ENCODE peak calls at places on chromosomes 5 and 9, in ten cellular contexts. O, J, Y, X, L, E, B, Z, I and F are unnamed samples.

GRCh38 chr9:16543225-16543624 is 327.2 kb downstream of the BNC2 start:
- DNase-seq in E (no peak), Y (no peak), X (no peak), Z (no peak), L (no peak), O (no peak), B (no peak), I (no peak), J (no peak), F (no peak)

GRCh38 chr5:134438268-134438622 is 26.6 kb upstream of the CDKN2AIPNL start:
- DNase-seq in Z (no peak), E (no peak), L (peak), I (no peak), O (peak), B (peak), Y (no peak), J (no peak), X (peak), F (no peak)

GRCh38 chr5:78811121-78811832 is 162.7 kb upstream of the LHFPL2 start:
- DNase-seq in L (no peak), Z (no peak), B (no peak), O (no peak), J (no peak), X (no peak), I (no peak), Y (no peak), E (no peak), F (no peak)

GRCh38 chr9:98280162-98280561 is 24.7 kb upstream of the TBC1D2 start:
- DNase-seq in B (no peak), Z (no peak), E (no peak), O (no peak), Y (no peak), J (no peak), X (no peak), I (no peak), L (no peak), F (no peak)

GRCh38 chr5:113337515-113338140 is 97.2 kb downstream of the TSSK1B start:
- DNase-seq in Z (no peak), X (no peak), Y (no peak), I (no peak), L (no peak), J (no peak), E (no peak), B (no peak), O (no peak), F (no peak)

GRCh38 chr9:121445986-121446385 is 53.7 kb downstream of the GGTA1 start:
- DNase-seq in X (no peak), L (no peak), J (no peak), B (no peak), Z (no peak), I (no peak), O (no peak), E (no peak), Y (no peak), F (no peak)

GRCh38 chr9:133994359-133995011 is 2.4 kb upstream of the VAV2 start:
- DNase-seq in Z (peak), O (no peak), I (peak), Y (peak), J (peak), X (no peak), B (no peak), E (peak), L (peak), F (peak)

GRCh38 chr5:148979104-148979723 is 83.6 kb downstream of the SH3TC2 start:
- DNase-seq in L (no peak), E (no peak), X (no peak), B (no peak), Y (no peak), Z (no peak), I (no peak), J (no peak), O (no peak), F (no peak)

GRCh38 chr9:4574657-4575243 is 84.5 kb downstream of the SLC1A1 start:
- DNase-seq in I (no peak), X (no peak), E (no peak), L (no peak), Y (no peak), Z (no peak), O (no peak), B (no peak), J (no peak), F (no peak)

GRCh38 chr5:123937230-123937629 is 425.3 kb downstream of the CSNK1G3 start:
- DNase-seq in J (no peak), X (no peak), B (peak), I (no peak), L (peak), Z (no peak), O (peak), Y (peak), E (no peak), F (no peak)

GRCh38 chr5:57745029-57745428 is 262.4 kb upstream of the ACTBL2 start:
- DNase-seq in Y (no peak), O (no peak), J (no peak), Z (no peak), L (no peak), B (no peak), X (no peak), E (no peak), I (no peak), F (no peak)

GRCh38 chr9:9469271-9469670 is 1143.5 kb downstream of the PTPRD start:
- DNase-seq in Y (no peak), E (no peak), O (no peak), B (no peak), L (no peak), J (no peak), I (no peak), Z (no peak), X (no peak), F (no peak)

GRCh38 chr9:115212832-115213231 is 94.9 kb upstream of the TNC start:
- DNase-seq in L (no peak), E (no peak), O (no peak), I (no peak), B (no peak), Z (no peak), Y (no peak), X (no peak), J (no peak), F (no peak)

GRCh38 chr5:173581408-173582197 is 34.8 kb downstream of the BOD1 start:
- DNase-seq in E (no peak), I (no peak), Y (no peak), O (no peak), X (no peak), B (no peak), L (peak), J (no peak), Z (no peak), F (peak)

GRCh38 chr5:140025736-140026135 is 17.4 kb downstream of the NRG2 start:
- DNase-seq in O (no peak), B (no peak), L (no peak), J (no peak), Z (no peak), I (no peak), X (no peak), E (no peak), Y (no peak), F (no peak)

GRCh38 chr5:110517396-110517795 is 209.1 kb downstream of the TMEM232 start:
- DNase-seq in E (no peak), O (no peak), J (no peak), X (no peak), Y (no peak), L (no peak), Z (no peak), B (no peak), I (no peak), F (no peak)

GRCh38 chr9:23088932-23089364 is 642.3 kb downstream of the DMRTA1 start:
- DNase-seq in E (no peak), B (no peak), L (no peak), J (no peak), I (no peak), O (no peak), Y (no peak), X (no peak), Z (no peak), F (no peak)

GRCh38 chr9:114803886-114804285 is 2.0 kb downstream of the TNFSF15 start:
- DNase-seq in Y (no peak), Z (no peak), X (no peak), L (peak), I (no peak), B (no peak), E (no peak), O (no peak), J (no peak), F (no peak)

GRCh38 chr5:36242534-36243144 is 914 bp upstream of the NADK2 start:
- DNase-seq in Z (no peak), L (no peak), E (no peak), J (no peak), O (no peak), B (no peak), Y (no peak), X (no peak), I (peak), F (no peak)

GRCh38 chr9:76415731-76416130 is 21.5 kb upstream of the RFK start:
- DNase-seq in E (no peak), Y (peak), I (no peak), X (no peak), L (peak), O (peak), B (no peak), Z (no peak), J (no peak), F (no peak)

GRCh38 chr9:128587453-128587852 is 35.1 kb downstream of the SPTAN1 start:
- DNase-seq in X (no peak), I (no peak), Z (no peak), J (no peak), E (no peak), Y (no peak), B (no peak), O (no peak), L (no peak), F (no peak)

GRCh38 chr5:135004376-135004775 is 29.7 kb downstream of the PITX1 start:
- DNase-seq in O (no peak), Y (no peak), Z (no peak), I (no peak), E (no peak), B (no peak), L (no peak), X (no peak), J (no peak), F (no peak)

GRCh38 chr5:93151121-93151520 is 429.9 kb downstream of the NR2F1-AS1 start:
- DNase-seq in L (peak), J (no peak), O (no peak), I (no peak), Y (no peak), E (no peak), B (no peak), X (no peak), Z (no peak), F (no peak)

GRCh38 chr9:26951794-26952193 is 4.4 kb upstream of the IFT74 start:
- DNase-seq in E (no peak), X (no peak), O (no peak), L (no peak), B (no peak), Z (no peak), Y (no peak), J (no peak), I (no peak), F (no peak)

GRCh38 chr5:172106511-172107356 is 81.3 kb downstream of the STK10 start:
- DNase-seq in J (peak), O (no peak), X (no peak), Z (peak), E (peak), I (peak), L (no peak), Y (peak), B (no peak), F (peak)

GRCh38 chr5:83899351-83899970 is 178.8 kb upstream of the HAPLN1 start:
- DNase-seq in X (no peak), B (no peak), E (no peak), Y (no peak), J (no peak), O (no peak), I (no peak), Z (no peak), L (peak), F (no peak)

GRCh38 chr9:121884057-121884512 is 209.0 kb downstream of the TTLL11 start:
- DNase-seq in J (no peak), L (no peak), I (no peak), B (no peak), E (no peak), X (no peak), O (no peak), Y (no peak), Z (no peak), F (no peak)

GRCh38 chr5:91332267-91333044 is 50.7 kb downstream of the ARRDC3 start:
- DNase-seq in B (no peak), E (no peak), I (no peak), Y (no peak), L (peak), O (no peak), Z (no peak), X (no peak), J (no peak), F (peak)

GRCh38 chr5:16897284-16897704 is 38.8 kb downstream of the MYO10 start:
- DNase-seq in E (no peak), X (peak), Z (no peak), J (no peak), L (peak), O (no peak), Y (no peak), I (no peak), B (no peak), F (no peak)

GRCh38 chr5:110099562-110099961 is 409.8 kb downstream of the MAN2A1 start:
- DNase-seq in I (no peak), E (no peak), J (no peak), O (no peak), Y (no peak), B (no peak), L (peak), Z (no peak), X (no peak), F (no peak)

GRCh38 chr9:15086096-15087030 is 176.1 kb upstream of the FREM1 start:
- DNase-seq in X (no peak), J (no peak), Y (no peak), O (no peak), E (no peak), B (no peak), Z (no peak), I (no peak), L (no peak), F (no peak)

GRCh38 chr5:146079695-146080361 is 25.5 kb downstream of the PLAC8L1 start:
- DNase-seq in Z (no peak), J (no peak), B (no peak), O (peak), X (no peak), I (no peak), L (peak), Y (no peak), E (no peak), F (no peak)

GRCh38 chr5:1488882-1489680 is 34.7 kb downstream of the LPCAT1 start:
- DNase-seq in Z (no peak), L (peak), X (no peak), B (no peak), O (peak), Y (no peak), E (no peak), J (no peak), I (no peak), F (no peak)

GRCh38 chr9:135079018-135079417 is 8.4 kb upstream of the OLFM1 start:
- DNase-seq in E (no peak), I (no peak), L (no peak), Y (no peak), J (no peak), B (no peak), O (no peak), Z (no peak), X (no peak), F (no peak)